ENCODE peak calls at places on chromosomes 7 and 10, in ten cellular contexts. N is neural progenitor cell, X is foreskin keratinocyte, O is spleen, Q is HL-60, M is left ventricle myocardium inferior, W is type B pancreatic cell, I is upper lobe of right lung, B is OCI-LY7, S is neural crest cell. C is an unnamed sample.

GRCh38 chr7:155011081-155011480 is 8.2 kb upstream of the PAXIP1 start:
- DNase-seq in Q (no peak), M (no peak), X (no peak), B (no peak), O (no peak), N (no peak), I (no peak), S (no peak), W (no peak), C (no peak)

GRCh38 chr10:8078027-8078426 is 23.5 kb downstream of the GATA3 start:
- DNase-seq in X (no peak), S (no peak), M (no peak), O (no peak), W (no peak), N (peak; percentile 44), I (no peak), Q (no peak), B (no peak), C (no peak)

GRCh38 chr10:5856701-5857004 is 33.0 kb downstream of the ANKRD16 start:
- DNase-seq in S (no peak), I (no peak), B (no peak), W (no peak), Q (no peak), O (no peak), M (no peak), X (no peak), N (no peak), C (no peak)

GRCh38 chr7:104973909-104974415 is 40.0 kb upstream of the KMT2E start:
- DNase-seq in O (no peak), Q (no peak), I (no peak), M (no peak), S (no peak), X (no peak), N (no peak), W (no peak), B (no peak), C (no peak)

GRCh38 chr7:45179666-45180065 is 22.1 kb downstream of the RAMP3 start:
- DNase-seq in N (no peak), W (no peak), B (no peak), I (no peak), S (no peak), O (peak; percentile 20), M (no peak), Q (no peak), X (no peak), C (no peak)

GRCh38 chr7:158361326-158361946 is 226.2 kb downstream of the PTPRN2 start:
- DNase-seq in O (peak; percentile 63), X (no peak), Q (no peak), I (peak; percentile 54), N (no peak), B (no peak), W (no peak), S (no peak), M (no peak), C (no peak)

GRCh38 chr7:46774515-46774914 is 807.4 kb downstream of the TNS3 start:
- DNase-seq in B (no peak), S (no peak), N (no peak), O (no peak), M (peak; percentile 48), I (no peak), Q (no peak), W (no peak), X (no peak), C (no peak)

GRCh38 chr10:117248700-117249465 is 8.0 kb downstream of the SLC18A2 start:
- DNase-seq in S (no peak), X (no peak), I (no peak), B (no peak), Q (no peak), W (no peak), N (no peak), O (no peak), M (no peak), C (no peak)

GRCh38 chr10:49187950-49188761 is at the start of gene TMEM273:
- DNase-seq in I (peak; percentile 82), N (peak; percentile 65), Q (peak; percentile 86), W (peak; percentile 47), X (no peak), O (peak; percentile 94), M (peak; percentile 83), S (no peak), B (peak; percentile 83), C (peak; percentile 72)

GRCh38 chr7:95026421-95027072 is 119.2 kb downstream of the PPP1R9A start:
- DNase-seq in W (no peak), O (no peak), M (no peak), X (no peak), I (no peak), B (no peak), S (no peak), Q (no peak), N (no peak), C (no peak)

GRCh38 chr10:15433850-15434537 is 62.9 kb upstream of the FAM171A1 start:
- DNase-seq in O (no peak), X (no peak), M (no peak), S (peak; percentile 56), Q (peak; percentile 1), W (no peak), N (peak; percentile 68), B (peak; percentile 54), I (no peak), C (peak; percentile 59)

GRCh38 chr7:81503321-81503720 is 266.5 kb downstream of the HGF start:
- DNase-seq in I (no peak), W (no peak), O (no peak), Q (no peak), S (no peak), X (no peak), M (no peak), N (no peak), B (no peak), C (no peak)

GRCh38 chr10:132914732-132915131 is 27.6 kb downstream of the CFAP46 start:
- DNase-seq in Q (no peak), B (no peak), W (no peak), X (no peak), M (no peak), N (no peak), I (peak; percentile 42), S (no peak), O (peak; percentile 51), C (no peak)

GRCh38 chr7:136009488-136010079 is 32.4 kb upstream of the MTPN start:
- DNase-seq in W (no peak), S (no peak), N (peak; percentile 69), B (peak; percentile 69), M (no peak), O (no peak), I (no peak), Q (peak; percentile 4), X (no peak), C (peak; percentile 22)

GRCh38 chr10:119933179-119933578 is 40.6 kb downstream of the SEC23IP start:
- DNase-seq in Q (no peak), S (no peak), O (no peak), M (no peak), W (no peak), X (no peak), I (no peak), N (peak; percentile 78), B (peak; percentile 7), C (no peak)

DNA sequence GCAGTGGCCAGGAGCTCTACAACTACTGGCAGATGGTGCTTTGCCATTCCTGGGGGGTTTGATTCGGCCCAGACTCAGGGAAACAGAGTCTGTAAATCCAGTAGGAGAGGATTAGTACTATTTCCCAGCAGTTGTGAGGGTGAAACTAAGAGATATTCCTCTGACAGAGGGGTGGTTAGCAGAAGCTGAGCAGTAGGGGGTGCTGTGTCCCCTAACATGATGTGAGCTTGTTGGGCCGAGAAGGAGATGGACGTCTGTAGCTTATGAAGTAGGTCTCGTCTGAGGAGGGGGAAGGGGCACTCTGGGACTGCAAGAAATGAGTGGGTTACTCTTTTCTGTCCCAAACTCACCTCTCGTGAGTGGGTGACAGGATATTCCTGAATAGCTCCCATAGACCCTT is 179.2 kb upstream of the MBL2 start:
- DNase-seq in N (peak; percentile 75), I (no peak), M (peak; percentile 25), O (peak; percentile 54), X (no peak), W (no peak), Q (peak; percentile 13), S (peak; percentile 33), B (peak; percentile 69), C (peak; percentile 53)
- TF ChIP-seq CTCF in N (peak; percentile 71), I (peak; percentile 32), M (peak; percentile 38), O (no peak), X (peak; percentile 65), W (peak; percentile 64), Q (peak; percentile 17), S (peak; percentile 59), B (peak; percentile 80), C (peak; percentile 62)

GRCh38 chr7:42272793-42273665 is 36.0 kb upstream of the GLI3 start:
- DNase-seq in W (no peak), S (no peak), N (peak; percentile 43), M (no peak), I (no peak), O (no peak), B (peak; percentile 22), Q (no peak), X (peak; percentile 66), C (no peak)
- TF ChIP-seq CTCF in W (peak; percentile 52), S (peak; percentile 46), N (peak; percentile 45), M (peak; percentile 43), I (peak; percentile 18), O (no peak), B (peak; percentile 44), Q (no peak), X (peak; percentile 82), C (no peak)

GRCh38 chr10:22856444-22857074 is 71.3 kb upstream of the ARMC3 start:
- DNase-seq in X (no peak), N (no peak), Q (no peak), W (no peak), M (no peak), S (no peak), I (no peak), O (no peak), B (no peak), C (no peak)

GRCh38 chr10:22853906-22854447 is 73.9 kb upstream of the ARMC3 start:
- DNase-seq in B (no peak), M (no peak), I (no peak), Q (no peak), W (no peak), S (no peak), O (no peak), X (peak; percentile 22), N (no peak), C (no peak)

GRCh38 chr10:22852712-22853353 is 75.0 kb upstream of the ARMC3 start:
- DNase-seq in N (no peak), M (no peak), Q (no peak), S (no peak), X (no peak), I (no peak), W (no peak), O (no peak), B (no peak), C (no peak)

GRCh38 chr10:22851865-22852239 is 76.0 kb upstream of the ARMC3 start:
- DNase-seq in S (no peak), B (no peak), Q (no peak), N (no peak), O (no peak), I (no peak), W (no peak), X (peak; percentile 37), M (no peak), C (no peak)

GRCh38 chr10:22854935-22855421 is 72.9 kb upstream of the ARMC3 start:
- DNase-seq in S (no peak), B (no peak), Q (no peak), X (no peak), W (no peak), O (no peak), M (no peak), I (no peak), N (no peak), C (no peak)
- TF ChIP-seq CTCF in S (no peak), B (no peak), Q (no peak), X (no peak), W (no peak), O (no peak), M (peak; percentile 38), I (peak; percentile 24), N (no peak), C (no peak)

GRCh38 chr7:29113384-29114102 is 32.8 kb downstream of the CPVL start:
- DNase-seq in B (peak; percentile 2), W (no peak), M (no peak), N (peak; percentile 54), O (no peak), I (no peak), X (peak; percentile 87), S (no peak), Q (peak; percentile 36), C (no peak)
- TF ChIP-seq CTCF in B (peak; percentile 48), W (peak; percentile 44), M (peak; percentile 30), N (peak; percentile 57), O (peak; percentile 17), I (no peak), X (peak; percentile 65), S (peak; percentile 53), Q (peak; percentile 5), C (peak; percentile 27)